ENCODE peak calls at places on chromosomes 4 and X, in eight cellular contexts. One of them, this sample, is unnamed.

GRCh38 chrX:107571296-107571998 is 56.9 kb upstream of the PRPS1 start:
- DNase-seq in activated CD4-positive, alpha-beta T cell treated with anti-CD3 and anti-CD28 coated beads for 36 hours: no peak
- DNase-seq in AG08396: peak; percentile 77
- DNase-seq in activated gamma-delta T cell treated with Interleukin-2 at 50 U/mL for 16 hours: no peak
- DNase-seq in activated naive CD4-positive, alpha-beta T cell: no peak
- DNase-seq in H4: peak; percentile 72
- DNase-seq in stimulated activated naive CD8-positive, alpha-beta T cell treated with anti-CD3 and anti-CD28 coated beads, Interleukin-15, Interleukin-2, amounts not matched to agents 100 U/mL and 50 U/mL, for 24 hours: no peak
- DNase-seq in stimulated activated CD4-positive, alpha-beta T cell treated with anti-CD3 and anti-CD28 coated beads, Interleukin-4, amount 100 ng/mL, for 4 hours: no peak
- DNase-seq in this sample: no peak

GRCh38 chr4:7420661-7421040 is 14.1 kb downstream of the PSAPL1 start:
- DNase-seq in activated CD4-positive, alpha-beta T cell treated with anti-CD3 and anti-CD28 coated beads for 36 hours: peak; percentile 1
- DNase-seq in AG08396: no peak
- DNase-seq in activated gamma-delta T cell treated with Interleukin-2 at 50 U/mL for 16 hours: no peak
- DNase-seq in activated naive CD4-positive, alpha-beta T cell: no peak
- DNase-seq in H4: no peak
- DNase-seq in stimulated activated naive CD8-positive, alpha-beta T cell treated with anti-CD3 and anti-CD28 coated beads, Interleukin-15, Interleukin-2, amounts not matched to agents 100 U/mL and 50 U/mL, for 24 hours: no peak
- DNase-seq in stimulated activated CD4-positive, alpha-beta T cell treated with anti-CD3 and anti-CD28 coated beads, Interleukin-4, amount 100 ng/mL, for 4 hours: no peak
- DNase-seq in this sample: no peak

GRCh38 chrX:6558979-6559378 is 24.1 kb upstream of the VCX3A start:
- DNase-seq in activated CD4-positive, alpha-beta T cell treated with anti-CD3 and anti-CD28 coated beads for 36 hours: no peak
- DNase-seq in AG08396: no peak
- DNase-seq in activated gamma-delta T cell treated with Interleukin-2 at 50 U/mL for 16 hours: no peak
- DNase-seq in activated naive CD4-positive, alpha-beta T cell: no peak
- DNase-seq in H4: no peak
- DNase-seq in stimulated activated naive CD8-positive, alpha-beta T cell treated with anti-CD3 and anti-CD28 coated beads, Interleukin-15, Interleukin-2, amounts not matched to agents 100 U/mL and 50 U/mL, for 24 hours: no peak
- DNase-seq in stimulated activated CD4-positive, alpha-beta T cell treated with anti-CD3 and anti-CD28 coated beads, Interleukin-4, amount 100 ng/mL, for 4 hours: no peak
- DNase-seq in this sample: no peak

GRCh38 chr4:76441881-76442280 is 6.9 kb downstream of the SHROOM3 start:
- DNase-seq in activated CD4-positive, alpha-beta T cell treated with anti-CD3 and anti-CD28 coated beads for 36 hours: no peak
- DNase-seq in AG08396: no peak
- DNase-seq in activated gamma-delta T cell treated with Interleukin-2 at 50 U/mL for 16 hours: no peak
- DNase-seq in activated naive CD4-positive, alpha-beta T cell: no peak
- DNase-seq in H4: no peak
- DNase-seq in stimulated activated naive CD8-positive, alpha-beta T cell treated with anti-CD3 and anti-CD28 coated beads, Interleukin-15, Interleukin-2, amounts not matched to agents 100 U/mL and 50 U/mL, for 24 hours: no peak
- DNase-seq in stimulated activated CD4-positive, alpha-beta T cell treated with anti-CD3 and anti-CD28 coated beads, Interleukin-4, amount 100 ng/mL, for 4 hours: no peak
- DNase-seq in this sample: no peak

GRCh38 chr4:115844180-115844579 is 730.8 kb upstream of the NDST4 start:
- DNase-seq in activated CD4-positive, alpha-beta T cell treated with anti-CD3 and anti-CD28 coated beads for 36 hours: no peak
- DNase-seq in AG08396: no peak
- DNase-seq in activated gamma-delta T cell treated with Interleukin-2 at 50 U/mL for 16 hours: no peak
- DNase-seq in activated naive CD4-positive, alpha-beta T cell: no peak
- DNase-seq in H4: peak; percentile 40
- DNase-seq in stimulated activated naive CD8-positive, alpha-beta T cell treated with anti-CD3 and anti-CD28 coated beads, Interleukin-15, Interleukin-2, amounts not matched to agents 100 U/mL and 50 U/mL, for 24 hours: no peak
- DNase-seq in stimulated activated CD4-positive, alpha-beta T cell treated with anti-CD3 and anti-CD28 coated beads, Interleukin-4, amount 100 ng/mL, for 4 hours: no peak
- DNase-seq in this sample: no peak

GRCh38 chr4:111074523-111075114 is 451.7 kb upstream of the PITX2 start:
- DNase-seq in activated CD4-positive, alpha-beta T cell treated with anti-CD3 and anti-CD28 coated beads for 36 hours: no peak
- DNase-seq in AG08396: no peak
- DNase-seq in activated gamma-delta T cell treated with Interleukin-2 at 50 U/mL for 16 hours: no peak
- DNase-seq in activated naive CD4-positive, alpha-beta T cell: no peak
- DNase-seq in H4: no peak
- DNase-seq in stimulated activated naive CD8-positive, alpha-beta T cell treated with anti-CD3 and anti-CD28 coated beads, Interleukin-15, Interleukin-2, amounts not matched to agents 100 U/mL and 50 U/mL, for 24 hours: no peak
- DNase-seq in stimulated activated CD4-positive, alpha-beta T cell treated with anti-CD3 and anti-CD28 coated beads, Interleukin-4, amount 100 ng/mL, for 4 hours: no peak
- DNase-seq in this sample: no peak

GRCh38 chr4:72471816-72472215 is 97.2 kb downstream of the ADAMTS3 start:
- DNase-seq in activated CD4-positive, alpha-beta T cell treated with anti-CD3 and anti-CD28 coated beads for 36 hours: no peak
- DNase-seq in AG08396: no peak
- DNase-seq in activated gamma-delta T cell treated with Interleukin-2 at 50 U/mL for 16 hours: no peak
- DNase-seq in activated naive CD4-positive, alpha-beta T cell: no peak
- DNase-seq in H4: no peak
- DNase-seq in stimulated activated naive CD8-positive, alpha-beta T cell treated with anti-CD3 and anti-CD28 coated beads, Interleukin-15, Interleukin-2, amounts not matched to agents 100 U/mL and 50 U/mL, for 24 hours: no peak
- DNase-seq in stimulated activated CD4-positive, alpha-beta T cell treated with anti-CD3 and anti-CD28 coated beads, Interleukin-4, amount 100 ng/mL, for 4 hours: no peak
- DNase-seq in this sample: no peak

GRCh38 chrX:119272882-119273806 is 37.1 kb downstream of the PGRMC1 start:
- DNase-seq in activated CD4-positive, alpha-beta T cell treated with anti-CD3 and anti-CD28 coated beads for 36 hours: peak; percentile 74
- DNase-seq in AG08396: peak; percentile 18
- DNase-seq in activated gamma-delta T cell treated with Interleukin-2 at 50 U/mL for 16 hours: peak; percentile 28
- DNase-seq in activated naive CD4-positive, alpha-beta T cell: peak; percentile 1
- DNase-seq in H4: no peak
- DNase-seq in stimulated activated naive CD8-positive, alpha-beta T cell treated with anti-CD3 and anti-CD28 coated beads, Interleukin-15, Interleukin-2, amounts not matched to agents 100 U/mL and 50 U/mL, for 24 hours: peak; percentile 45
- DNase-seq in stimulated activated CD4-positive, alpha-beta T cell treated with anti-CD3 and anti-CD28 coated beads, Interleukin-4, amount 100 ng/mL, for 4 hours: peak; percentile 32
- DNase-seq in this sample: no peak

GRCh38 chr4:40763228-40763716 is 13.5 kb downstream of the NSUN7 start:
- DNase-seq in activated CD4-positive, alpha-beta T cell treated with anti-CD3 and anti-CD28 coated beads for 36 hours: peak; percentile 76
- DNase-seq in AG08396: no peak
- DNase-seq in activated gamma-delta T cell treated with Interleukin-2 at 50 U/mL for 16 hours: no peak
- DNase-seq in activated naive CD4-positive, alpha-beta T cell: no peak
- DNase-seq in H4: peak; percentile 74
- DNase-seq in stimulated activated naive CD8-positive, alpha-beta T cell treated with anti-CD3 and anti-CD28 coated beads, Interleukin-15, Interleukin-2, amounts not matched to agents 100 U/mL and 50 U/mL, for 24 hours: peak; percentile 36
- DNase-seq in stimulated activated CD4-positive, alpha-beta T cell treated with anti-CD3 and anti-CD28 coated beads, Interleukin-4, amount 100 ng/mL, for 4 hours: no peak
- DNase-seq in this sample: no peak

GRCh38 chr4:6472387-6473263 is at the start of gene PPP2R2C:
- DNase-seq in activated CD4-positive, alpha-beta T cell treated with anti-CD3 and anti-CD28 coated beads for 36 hours: peak; percentile 24
- DNase-seq in AG08396: no peak
- DNase-seq in activated gamma-delta T cell treated with Interleukin-2 at 50 U/mL for 16 hours: no peak
- DNase-seq in activated naive CD4-positive, alpha-beta T cell: no peak
- DNase-seq in H4: no peak
- DNase-seq in stimulated activated naive CD8-positive, alpha-beta T cell treated with anti-CD3 and anti-CD28 coated beads, Interleukin-15, Interleukin-2, amounts not matched to agents 100 U/mL and 50 U/mL, for 24 hours: peak; percentile 7
- DNase-seq in stimulated activated CD4-positive, alpha-beta T cell treated with anti-CD3 and anti-CD28 coated beads, Interleukin-4, amount 100 ng/mL, for 4 hours: no peak
- DNase-seq in this sample: no peak